ENCODE peak calls at places on chromosomes 1 and 21, in ten cellular contexts. A, O, F, N, Y, J, V, K, L and S are unnamed samples.

GRCh38 chr1:89844860-89845259 is 24.0 kb downstream of the LRRC8D start:
- DNase-seq in A (no peak), O (no peak), F (no peak), N (no peak), Y (no peak), J (no peak), V (no peak), K (no peak), L (no peak), S (no peak)

GRCh38 chr1:65114312-65114711 is 33.7 kb upstream of the AK4 start:
- DNase-seq in A (no peak), O (peak), F (no peak), N (peak), Y (peak), J (no peak), V (no peak), K (peak), L (no peak), S (no peak)

GRCh38 chr21:41578708-41579107 is 70.8 kb upstream of the TMPRSS2 start:
- DNase-seq in A (no peak), O (no peak), F (no peak), N (no peak), Y (no peak), J (no peak), V (no peak), K (no peak), L (no peak), S (no peak)

GRCh38 chr21:42373181-42373907 is 7.0 kb upstream of the TFF1 start:
- DNase-seq in A (no peak), O (no peak), F (no peak), N (no peak), Y (no peak), J (no peak), V (no peak), K (no peak), L (no peak), S (no peak)

GRCh38 chr1:246258250-246258649 is 248.8 kb downstream of the SMYD3 start:
- DNase-seq in A (no peak), O (no peak), F (no peak), N (no peak), Y (no peak), J (no peak), V (no peak), K (no peak), L (no peak), S (no peak)

GRCh38 chr1:28280501-28280900 is 21.2 kb downstream of the SESN2 start:
- DNase-seq in A (no peak), O (no peak), F (no peak), N (no peak), Y (no peak), J (no peak), V (no peak), K (no peak), L (no peak), S (no peak)

GRCh38 chr1:24266398-24266941 is 52.7 kb upstream of the GRHL3 start:
- DNase-seq in A (no peak), O (peak), F (no peak), N (no peak), Y (no peak), J (no peak), V (no peak), K (peak), L (peak), S (no peak)

GRCh38 chr1:96536576-96536975 is 185.0 kb upstream of the PTBP2 start:
- DNase-seq in A (no peak), O (no peak), F (no peak), N (no peak), Y (no peak), J (no peak), V (no peak), K (peak), L (peak), S (no peak)

GRCh38 chr1:111738436-111739221 is 566 bp downstream of the INKA2 start:
- DNase-seq in A (peak), O (peak), F (peak), N (peak), Y (peak), J (peak), V (peak), K (peak), L (no peak), S (no peak)

GRCh38 chr1:234842726-234843641 is 233.0 kb upstream of the IRF2BP2 start:
- DNase-seq in A (peak), O (peak), F (no peak), N (peak), Y (no peak), J (peak), V (no peak), K (peak), L (no peak), S (no peak)

GRCh38 chr1:221032616-221033342 is 153.5 kb downstream of the HLX start:
- DNase-seq in A (no peak), O (no peak), F (no peak), N (no peak), Y (no peak), J (no peak), V (no peak), K (peak), L (no peak), S (no peak)

GRCh38 chr1:212699839-212700596 is at the start of gene BATF3:
- DNase-seq in A (peak), O (peak), F (no peak), N (peak), Y (peak), J (peak), V (peak), K (no peak), L (no peak), S (peak)

GRCh38 chr21:27674037-27674436 is 707.1 kb upstream of the ADAMTS5 start:
- DNase-seq in A (no peak), O (peak), F (no peak), N (no peak), Y (no peak), J (no peak), V (no peak), K (peak), L (peak), S (no peak)

GRCh38 chr1:67468066-67468718 is 38.0 kb upstream of the SERBP1 start:
- DNase-seq in A (no peak), O (peak), F (no peak), N (no peak), Y (no peak), J (no peak), V (no peak), K (peak), L (peak), S (no peak)

GRCh38 chr1:51960262-51960661 is 30.2 kb downstream of the RAB3B start:
- DNase-seq in A (no peak), O (no peak), F (peak), N (no peak), Y (no peak), J (no peak), V (peak), K (no peak), L (no peak), S (no peak)

GRCh38 chr1:33930346-33931114 is 66.7 kb downstream of the HMGB4 start:
- DNase-seq in A (no peak), O (no peak), F (no peak), N (no peak), Y (no peak), J (no peak), V (peak), K (no peak), L (no peak), S (no peak)

GRCh38 chr1:185044387-185044786 is 971 bp upstream of the RNF2 start:
- DNase-seq in A (no peak), O (no peak), F (no peak), N (no peak), Y (no peak), J (no peak), V (no peak), K (no peak), L (no peak), S (no peak)

GRCh38 chr1:185045793-185046441 is 559 bp downstream of the RNF2 start:
- DNase-seq in A (peak), O (peak), F (peak), N (peak), Y (no peak), J (no peak), V (peak), K (peak), L (peak), S (peak)

GRCh38 chr1:185046639-185047038 is 1.3 kb downstream of the RNF2 start:
- DNase-seq in A (no peak), O (no peak), F (no peak), N (no peak), Y (no peak), J (no peak), V (no peak), K (no peak), L (no peak), S (no peak)

GRCh38 chr1:185041742-185042141 is 3.6 kb upstream of the RNF2 start:
- DNase-seq in A (no peak), O (no peak), F (no peak), N (no peak), Y (no peak), J (no peak), V (no peak), K (no peak), L (no peak), S (no peak)

GRCh38 chr1:185044981-185045792 is at the start of gene RNF2:
- DNase-seq in A (peak), O (peak), F (peak), N (peak), Y (peak), J (peak), V (peak), K (peak), L (peak), S (peak)
- TF ChIP-seq CTCF in A (peak), O (no peak), F (no peak), N (no peak), Y (peak), J (no peak), V (no peak), K (no peak), L (no peak), S (no peak)

GRCh38 chr1:41523981-41524675 is 39.6 kb upstream of the EDN2 start:
- DNase-seq in A (no peak), O (no peak), F (no peak), N (no peak), Y (no peak), J (no peak), V (no peak), K (no peak), L (no peak), S (no peak)

GRCh38 chr1:41524676-41525675 is 40.5 kb upstream of the EDN2 start:
- DNase-seq in A (no peak), O (no peak), F (no peak), N (no peak), Y (no peak), J (no peak), V (no peak), K (no peak), L (no peak), S (no peak)

GRCh38 chr1:41528106-41528505 is 43.6 kb upstream of the EDN2 start:
- DNase-seq in A (no peak), O (no peak), F (no peak), N (no peak), Y (no peak), J (no peak), V (no peak), K (no peak), L (no peak), S (no peak)

GRCh38 chr1:41526956-41527561 is 42.6 kb upstream of the EDN2 start:
- DNase-seq in A (no peak), O (no peak), F (no peak), N (no peak), Y (no peak), J (no peak), V (no peak), K (no peak), L (no peak), S (no peak)

GRCh38 chr1:41525891-41526587 is 41.6 kb upstream of the EDN2 start:
- DNase-seq in A (no peak), O (no peak), F (no peak), N (no peak), Y (no peak), J (no peak), V (no peak), K (no peak), L (no peak), S (no peak)
- TF ChIP-seq CTCF in A (no peak), O (no peak), F (no peak), N (no peak), Y (no peak), J (no peak), V (no peak), K (no peak), L (no peak), S (no peak)

GRCh38 chr1:168636642-168637111 is 60.3 kb downstream of the XCL1 start:
- DNase-seq in A (no peak), O (peak), F (no peak), N (no peak), Y (peak), J (no peak), V (no peak), K (peak), L (peak), S (no peak)

GRCh38 chr1:168635129-168635528 is 58.7 kb downstream of the XCL1 start:
- DNase-seq in A (no peak), O (no peak), F (no peak), N (no peak), Y (no peak), J (no peak), V (no peak), K (no peak), L (no peak), S (no peak)

GRCh38 chr1:168637350-168637991 is 61.1 kb downstream of the XCL1 start:
- DNase-seq in A (peak), O (no peak), F (no peak), N (peak), Y (no peak), J (no peak), V (no peak), K (peak), L (no peak), S (no peak)

GRCh38 chr1:168638884-168639283 is 62.5 kb downstream of the XCL1 start:
- DNase-seq in A (no peak), O (no peak), F (no peak), N (no peak), Y (no peak), J (no peak), V (no peak), K (no peak), L (no peak), S (no peak)

DNA sequence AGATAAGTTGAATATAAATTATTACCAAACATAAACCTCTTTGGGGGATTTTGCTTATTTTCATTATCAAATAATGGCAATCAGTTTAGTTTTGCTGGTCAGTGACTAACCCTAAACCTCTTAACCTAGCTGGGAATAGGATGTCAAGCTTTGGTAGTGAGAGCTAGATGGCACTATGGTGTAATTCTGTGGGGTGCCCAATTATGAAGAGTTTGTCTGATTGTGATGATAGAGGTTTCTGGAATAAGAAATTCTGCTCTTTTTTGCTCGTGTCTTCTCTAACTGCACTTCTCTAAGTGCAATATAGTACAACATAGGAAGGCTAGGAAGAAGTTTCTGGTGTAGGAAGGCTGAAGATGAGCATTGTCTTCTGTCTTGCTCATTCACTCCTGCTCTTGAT is 59.8 kb downstream of the XCL1 start:
- DNase-seq in A (no peak), O (no peak), F (no peak), N (no peak), Y (no peak), J (no peak), V (no peak), K (peak), L (no peak), S (no peak)
- TF ChIP-seq CTCF in A (peak), O (no peak), F (no peak), N (peak), Y (no peak), J (peak), V (no peak), K (no peak), L (no peak), S (no peak)

DNA sequence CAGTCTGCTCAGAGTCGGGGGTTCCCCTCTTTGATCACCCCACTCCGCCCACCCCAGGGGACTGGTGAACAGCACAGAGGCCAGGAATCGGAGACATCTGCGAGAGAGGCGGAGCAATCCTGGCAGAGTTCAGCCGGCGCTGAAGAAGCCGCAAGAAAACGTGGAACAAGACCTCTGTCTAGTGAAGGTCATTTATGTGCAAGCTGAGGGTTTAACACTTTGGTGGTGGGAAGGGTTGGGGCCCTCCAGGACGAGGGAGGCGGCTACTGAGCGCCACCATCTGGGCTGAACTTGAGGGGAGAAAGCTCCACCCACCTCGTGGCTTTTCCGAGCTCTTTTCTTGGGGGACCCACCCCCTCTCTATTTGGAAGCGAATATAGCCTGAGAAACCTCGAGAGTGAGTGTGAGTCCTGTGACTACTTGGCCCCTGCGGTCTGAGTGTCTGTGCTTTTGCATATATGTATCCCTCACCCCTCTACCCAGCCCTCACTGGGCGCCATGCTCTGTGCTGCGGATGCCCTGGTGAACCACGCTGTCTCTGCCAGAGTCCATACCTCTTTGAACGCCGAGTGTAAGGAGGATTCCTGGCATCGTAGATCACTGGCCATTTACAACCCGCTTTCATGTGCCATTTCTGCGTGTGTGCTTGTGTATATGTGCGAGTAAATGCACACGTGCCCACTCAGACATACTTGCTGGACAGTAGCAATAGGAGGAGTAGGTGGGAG is 1.2 kb upstream of the EPHA10 start:
- DNase-seq in A (no peak), O (no peak), F (peak), N (peak), Y (no peak), J (no peak), V (no peak), K (no peak), L (no peak), S (no peak)
- TF ChIP-seq CTCF in A (no peak), O (no peak), F (no peak), N (peak), Y (no peak), J (no peak), V (no peak), K (no peak), L (no peak), S (no peak)

DNA sequence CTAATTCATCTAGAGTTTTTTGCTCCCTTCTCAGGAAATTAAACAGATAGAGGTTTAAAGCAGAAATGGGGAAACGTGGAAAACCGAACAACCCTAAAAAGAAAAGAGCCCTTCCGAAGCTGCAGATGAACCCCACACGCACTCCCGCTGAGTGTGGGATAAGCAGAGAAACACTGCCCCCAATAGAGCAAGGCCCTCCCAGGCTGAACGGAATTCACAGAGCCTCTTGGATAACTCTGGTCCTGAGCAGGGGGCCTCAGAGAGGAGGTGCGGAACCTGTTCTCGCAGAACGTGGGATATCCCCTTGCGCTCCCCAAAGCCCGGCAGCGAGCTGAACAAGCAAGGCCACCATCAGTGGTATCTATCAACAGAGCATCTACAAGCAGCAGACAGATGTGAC is 44.9 kb downstream of the SSBP3 start:
- DNase-seq in A (no peak), O (no peak), F (peak), N (no peak), Y (peak), J (no peak), V (no peak), K (no peak), L (no peak), S (no peak)
- TF ChIP-seq CTCF in A (no peak), O (peak), F (no peak), N (no peak), Y (no peak), J (peak), V (no peak), K (peak), L (peak), S (no peak)

GRCh38 chr1:63915121-63915520 is 141.3 kb downstream of the ROR1 start:
- DNase-seq in A (peak), O (peak), F (no peak), N (peak), Y (no peak), J (no peak), V (no peak), K (no peak), L (no peak), S (no peak)
- TF ChIP-seq CTCF in A (peak), O (peak), F (no peak), N (peak), Y (peak), J (no peak), V (peak), K (peak), L (peak), S (peak)

GRCh38 chr1:25615563-25616079 is 970 bp upstream of the MAN1C1 start:
- DNase-seq in A (no peak), O (no peak), F (no peak), N (no peak), Y (no peak), J (no peak), V (no peak), K (no peak), L (no peak), S (no peak)

GRCh38 chr1:25616932-25617625 is 488 bp downstream of the MAN1C1 start:
- DNase-seq in A (no peak), O (no peak), F (peak), N (peak), Y (no peak), J (no peak), V (peak), K (no peak), L (no peak), S (no peak)

GRCh38 chr1:25615172-25615541 is 1.4 kb upstream of the MAN1C1 start:
- DNase-seq in A (no peak), O (no peak), F (no peak), N (no peak), Y (no peak), J (no peak), V (peak), K (no peak), L (no peak), S (no peak)

GRCh38 chr1:25617626-25618432 is 1.2 kb downstream of the MAN1C1 start:
- DNase-seq in A (no peak), O (no peak), F (peak), N (peak), Y (no peak), J (peak), V (peak), K (no peak), L (no peak), S (no peak)

DNA sequence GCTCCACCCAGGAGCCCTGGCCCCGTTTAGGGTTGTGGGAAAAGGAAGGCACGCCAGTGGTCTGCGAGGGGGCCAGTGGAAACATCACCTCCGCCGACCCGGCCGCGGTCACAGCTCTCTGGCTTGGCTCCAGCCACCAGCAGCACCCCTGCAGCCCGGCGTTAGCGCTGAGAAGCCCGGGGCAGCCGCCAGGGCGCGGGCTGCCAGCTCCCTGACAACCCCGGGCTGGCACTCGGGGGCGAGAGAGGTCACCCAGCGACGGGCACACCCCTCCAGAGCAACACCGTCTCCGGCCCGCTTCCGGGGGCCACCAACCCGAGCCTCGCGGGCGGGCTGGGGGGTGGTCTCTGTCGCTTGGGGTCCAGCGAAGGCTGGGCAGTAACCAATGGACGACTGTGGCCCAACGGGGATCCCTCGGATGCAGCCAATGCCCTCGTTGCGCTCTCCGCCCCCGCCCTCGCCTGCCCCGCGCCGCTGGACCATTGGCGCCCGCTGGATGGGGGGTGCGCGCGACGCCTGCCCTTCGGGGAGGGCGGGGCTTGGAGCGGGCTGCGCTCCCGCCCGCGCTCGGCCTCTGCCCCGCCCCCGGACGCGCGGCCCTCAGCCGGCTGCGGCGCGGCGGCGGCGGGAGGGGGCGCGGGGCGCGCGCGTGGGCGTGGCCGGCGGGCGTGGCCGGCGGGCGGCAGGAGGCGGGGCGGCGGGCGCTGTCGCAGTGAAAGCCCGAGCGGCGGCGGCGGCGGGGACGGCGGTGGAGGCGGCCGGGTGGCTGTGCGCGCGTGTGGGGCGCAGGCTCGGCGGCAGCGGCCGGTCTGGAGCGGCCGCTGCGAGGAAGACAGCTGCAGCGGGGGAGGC is at the start of gene MAN1C1:
- DNase-seq in A (peak), O (peak), F (peak), N (peak), Y (peak), J (peak), V (peak), K (peak), L (peak), S (peak)
- TF ChIP-seq CTCF in A (no peak), O (peak), F (no peak), N (peak), Y (peak), J (peak), V (peak), K (peak), L (peak), S (peak)